ENCODE peak calls at places on chromosomes 1 and 21, in eight cellular contexts. N is fibroblast of lung, J is adipocyte, Y is left ventricle myocardium inferior, Q is BJ, G is stomach, L is HepG2, F is pancreas. W is an unnamed sample.

GRCh38 chr1:30185313-30185712 is 538.1 kb downstream of the MATN1 start:
- DNase-seq in F (no peak), L (no peak), J (no peak), N (no peak), Y (no peak), G (no peak), Q (no peak), W (no peak)

GRCh38 chr1:220711086-220711809 is 21.1 kb downstream of the C1orf115 start:
- DNase-seq in G (no peak), Y (no peak), L (peak; percentile 28), Q (no peak), F (no peak), J (peak; percentile 27), N (no peak), W (no peak)

GRCh38 chr1:206924549-206925115 is 2.9 kb upstream of the FCMR start:
- DNase-seq in L (no peak), N (no peak), F (no peak), Q (no peak), J (no peak), G (no peak), Y (no peak), W (no peak)

GRCh38 chr1:61424382-61424781 is 300.6 kb downstream of the TM2D1 start:
- DNase-seq in F (no peak), G (no peak), J (no peak), Y (no peak), N (no peak), Q (no peak), L (no peak), W (no peak)

GRCh38 chr21:39696620-39697019 is 48.4 kb upstream of the IGSF5 start:
- DNase-seq in F (no peak), G (no peak), L (no peak), N (peak; percentile 13), Y (no peak), Q (no peak), J (no peak), W (no peak)

GRCh38 chr1:181430015-181430657 is 53.2 kb upstream of the CACNA1E start:
- DNase-seq in G (no peak), N (no peak), Y (no peak), J (no peak), F (no peak), L (no peak), Q (no peak), W (no peak)

GRCh38 chr1:222331340-222331739 is 216.6 kb downstream of the HHIPL2 start:
- DNase-seq in L (no peak), Y (no peak), N (peak; percentile 90), J (peak; percentile 78), Q (peak; percentile 11), G (no peak), F (no peak), W (no peak)

GRCh38 chr1:40774266-40774998 is 9.2 kb upstream of the KCNQ4 start:
- DNase-seq in J (peak; percentile 39), L (peak; percentile 36), Q (no peak), F (peak; percentile 82), G (peak; percentile 66), Y (peak; percentile 58), N (peak; percentile 15), W (no peak)

GRCh38 chr1:28668191-28668955 is at the start of gene GMEB1:
- DNase-seq in Y (peak; percentile 87), J (peak; percentile 95), Q (no peak), N (peak; percentile 78), G (peak; percentile 91), F (peak; percentile 95), L (peak; percentile 73), W (peak; percentile 91)

GRCh38 chr1:168087696-168088095 is 49.0 kb downstream of the GPR161 start:
- DNase-seq in Y (no peak), Q (no peak), L (no peak), J (no peak), G (no peak), N (no peak), F (no peak), W (no peak)

GRCh38 chr1:201535778-201536245 is 3.1 kb upstream of the NAV1 start:
- DNase-seq in N (no peak), G (no peak), Y (no peak), J (no peak), Q (no peak), F (no peak), L (no peak), W (no peak)

GRCh38 chr1:198932351-198932991 is 293.6 kb downstream of the PTPRC start:
- DNase-seq in G (no peak), L (no peak), J (peak; percentile 54), Y (no peak), Q (no peak), F (no peak), N (peak; percentile 53), W (no peak)

GRCh38 chr1:206734499-206735142 is 36.0 kb upstream of the IL19 start:
- DNase-seq in L (no peak), Q (no peak), Y (no peak), G (peak; percentile 60), F (peak; percentile 84), N (no peak), J (peak; percentile 65), W (no peak)

GRCh38 chr1:47996060-47996405 is 1.2 kb downstream of the TRABD2B start:
- DNase-seq in F (no peak), N (no peak), J (no peak), Y (no peak), Q (no peak), L (no peak), G (no peak), W (no peak)

GRCh38 chr1:47997289-47998200 is at the start of gene TRABD2B:
- DNase-seq in Y (peak; percentile 82), N (peak; percentile 39), G (peak; percentile 79), J (peak; percentile 87), L (peak; percentile 17), F (peak; percentile 96), Q (no peak), W (peak; percentile 96)

GRCh38 chr1:47996406-47997226 is 569 bp downstream of the TRABD2B start:
- DNase-seq in G (no peak), L (no peak), Q (no peak), J (peak; percentile 38), Y (no peak), N (no peak), F (peak; percentile 71), W (no peak)

GRCh38 chr1:47993881-47994625 is 3.1 kb downstream of the TRABD2B start:
- DNase-seq in G (no peak), J (no peak), L (no peak), F (peak; percentile 60), Q (no peak), Y (no peak), N (no peak), W (peak; percentile 78)

GRCh38 chr1:47995306-47996050 is 1.7 kb downstream of the TRABD2B start:
- DNase-seq in G (no peak), F (no peak), N (no peak), Q (no peak), Y (no peak), L (no peak), J (no peak), W (no peak)
- H3K27me3 ChIP-seq in G (peaks cover 6% of the 10 kb centered on the region), F (no peaks in the 10 kb centered on the region), N (peaks cover 27% of the 10 kb centered on the region), Q (peaks cover 14% of the 10 kb centered on the region), Y (peaks cover 71% of the 10 kb centered on the region), L (peaks cover 67% of the 10 kb centered on the region), J (peaks cover 12% of the 10 kb centered on the region), W (peaks cover 93% of the 10 kb centered on the region)

DNA sequence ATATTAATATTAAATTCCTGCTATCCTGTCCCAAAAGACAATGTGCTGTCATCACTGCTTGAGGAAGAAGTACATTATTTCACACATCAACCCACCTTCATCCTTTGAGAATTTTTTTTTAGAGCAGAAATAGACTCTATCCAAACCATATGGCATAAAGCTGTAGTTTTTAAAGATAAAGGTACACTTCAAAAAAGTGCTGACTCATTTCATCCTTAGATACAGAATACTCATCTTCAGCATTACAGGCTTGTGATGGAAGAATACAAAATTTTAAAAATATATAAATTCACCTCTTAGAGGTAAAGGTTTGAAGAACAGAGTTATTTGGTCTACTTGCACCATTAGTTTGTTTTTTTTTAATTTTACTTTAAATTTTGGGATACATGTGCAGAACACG is 126.7 kb upstream of the ERG start:
- DNase-seq in L (no peak), J (no peak), Q (no peak), Y (no peak), G (no peak), N (no peak), F (no peak), W (no peak)
- H3K4me3 ChIP-seq in L (no peak overlapping the region), J (no peak overlapping the region), Q (no peak overlapping the region), Y (no peak overlapping the region), G (no peak overlapping the region), N (no peak overlapping the region), F (no peak overlapping the region), W (no peak overlapping the region)

DNA sequence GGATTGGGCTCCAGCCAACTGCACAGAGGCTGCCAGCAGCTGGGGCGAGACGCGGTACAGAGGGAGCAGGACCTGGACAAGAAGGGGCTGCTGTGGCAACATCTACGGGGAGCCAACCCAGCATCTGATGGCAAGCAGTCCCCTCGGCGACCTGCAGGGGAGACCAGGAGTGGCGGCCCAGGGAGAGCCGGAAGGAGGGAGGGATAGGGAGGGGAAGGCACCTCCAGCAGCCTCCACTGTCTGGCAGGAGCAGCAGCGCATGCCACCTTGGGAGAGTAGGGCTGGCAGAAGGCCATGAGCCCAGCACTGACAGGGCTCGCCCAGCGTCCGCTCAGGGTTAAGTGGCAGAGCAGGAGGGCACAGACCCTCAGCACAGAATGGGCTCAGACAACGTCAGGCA is 17.3 kb downstream of the CHD5 start:
- DNase-seq in Y (no peak), G (no peak), J (no peak), N (no peak), L (no peak), F (no peak), Q (no peak), W (peak; percentile 60)
- H3K27me3 ChIP-seq in Y (peaks cover 90% of the 10 kb centered on the region), G (no peaks in the 10 kb centered on the region), J (peaks cover 52% of the 10 kb centered on the region), N (no peaks in the 10 kb centered on the region), L (peaks cover 76% of the 10 kb centered on the region), F (no peaks in the 10 kb centered on the region), Q (peaks cover 11% of the 10 kb centered on the region), W (peaks cover 4% of the 10 kb centered on the region)

GRCh38 chr1:12279728-12280469 is 50.1 kb downstream of the VPS13D start:
- DNase-seq in Q (no peak), F (no peak), Y (no peak), L (no peak), N (no peak), G (no peak), J (no peak), W (no peak)

GRCh38 chr1:12272770-12273169 is 42.9 kb downstream of the VPS13D start:
- DNase-seq in F (no peak), N (no peak), Q (no peak), G (no peak), Y (no peak), J (no peak), L (no peak), W (no peak)

GRCh38 chr1:12275370-12275769 is 45.5 kb downstream of the VPS13D start:
- DNase-seq in F (peak; percentile 67), N (no peak), J (peak; percentile 76), Q (no peak), Y (peak; percentile 28), L (peak; percentile 6), G (peak; percentile 30), W (no peak)

GRCh38 chr1:12278998-12279397 is 49.2 kb downstream of the VPS13D start:
- DNase-seq in Q (no peak), Y (no peak), L (no peak), N (no peak), J (no peak), G (no peak), F (no peak), W (no peak)

GRCh38 chr1:12276225-12276624 is 46.4 kb downstream of the VPS13D start:
- DNase-seq in N (peak; percentile 19), Q (no peak), J (no peak), Y (no peak), F (no peak), L (peak; percentile 32), G (peak; percentile 35), W (no peak)
- H3K4me3 ChIP-seq in N (no peak overlapping the region), Q (no peak overlapping the region), J (no peak overlapping the region), Y (no peak overlapping the region), F (no peak overlapping the region), L (no peak overlapping the region), G (no peak overlapping the region), W (no peak overlapping the region)

W was measured in left lung.